ENCODE peak calls at places on chromosomes 13 and 19, in six cellular contexts. R is mesenchymal stem cell, A is neuronal stem cell, Y is H9, F is trophoblast cell, K is IMR-90. N is an unnamed sample.

GRCh38 chr19:10284641-10285278 is 2.0 kb upstream of the ICAM4 start:
- DNase-seq in R (no peak), A (no peak), Y (no peak), F (no peak), K (no peak), N (no peak)

GRCh38 chr13:24225930-24226329 is 65.4 kb downstream of the SPATA13 start:
- DNase-seq in R (no peak), A (no peak), Y (peak), F (no peak), K (no peak), N (no peak)

GRCh38 chr19:48633148-48634035 is 3.8 kb downstream of the DBP start:
- DNase-seq in R (no peak), A (no peak), Y (no peak), F (no peak), K (no peak), N (no peak)

GRCh38 chr19:11155373-11156120 is at the start of gene SPC24:
- DNase-seq in R (peak), A (peak), Y (peak), F (peak), K (peak), N (peak)

GRCh38 chr13:41311607-41312500 is 787 bp downstream of the NAA16 start:
- DNase-seq in R (peak), A (peak), Y (no peak), F (peak), K (peak), N (no peak)

GRCh38 chr13:46207828-46208227 is 3.9 kb upstream of the LRRC63 start:
- DNase-seq in R (no peak), A (no peak), Y (no peak), F (no peak), K (no peak), N (no peak)

GRCh38 chr13:48539550-48539949 is 6.7 kb upstream of the RCBTB2 start:
- DNase-seq in R (no peak), A (no peak), Y (no peak), F (no peak), K (no peak), N (no peak)

GRCh38 chr13:113060557-113061270 is 44.9 kb upstream of the F7 start:
- DNase-seq in R (no peak), A (no peak), Y (no peak), F (no peak), K (no peak), N (no peak)

GRCh38 chr13:93037780-93038179 is 188.8 kb upstream of the GPC6 start:
- DNase-seq in R (no peak), A (no peak), Y (no peak), F (no peak), K (no peak), N (no peak)

GRCh38 chr19:7953060-7953459 is 9.6 kb upstream of the TIMM44 start:
- DNase-seq in R (no peak), A (no peak), Y (no peak), F (no peak), K (peak), N (no peak)

GRCh38 chr13:23322353-23323336 is 110.9 kb downstream of the SACS start:
- DNase-seq in R (no peak), A (no peak), Y (no peak), F (no peak), K (peak), N (no peak)

GRCh38 chr19:49954933-49955332 is 6.0 kb downstream of the SIGLEC11 start:
- DNase-seq in R (no peak), A (no peak), Y (no peak), F (no peak), K (peak), N (no peak)

GRCh38 chr19:27777242-27777641 is 1435.7 kb downstream of the UQCRFS1 start:
- DNase-seq in R (no peak), A (no peak), Y (peak), F (no peak), K (no peak), N (no peak)

GRCh38 chr19:27776020-27776419 is 1436.9 kb downstream of the UQCRFS1 start:
- DNase-seq in R (peak), A (no peak), Y (peak), F (no peak), K (peak), N (peak)

GRCh38 chr19:27776524-27776923 is 1436.4 kb downstream of the UQCRFS1 start:
- DNase-seq in R (no peak), A (no peak), Y (peak), F (no peak), K (no peak), N (no peak)

GRCh38 chr19:27779953-27780352 is 1433.0 kb downstream of the UQCRFS1 start:
- DNase-seq in R (no peak), A (no peak), Y (no peak), F (no peak), K (no peak), N (no peak)

DNA sequence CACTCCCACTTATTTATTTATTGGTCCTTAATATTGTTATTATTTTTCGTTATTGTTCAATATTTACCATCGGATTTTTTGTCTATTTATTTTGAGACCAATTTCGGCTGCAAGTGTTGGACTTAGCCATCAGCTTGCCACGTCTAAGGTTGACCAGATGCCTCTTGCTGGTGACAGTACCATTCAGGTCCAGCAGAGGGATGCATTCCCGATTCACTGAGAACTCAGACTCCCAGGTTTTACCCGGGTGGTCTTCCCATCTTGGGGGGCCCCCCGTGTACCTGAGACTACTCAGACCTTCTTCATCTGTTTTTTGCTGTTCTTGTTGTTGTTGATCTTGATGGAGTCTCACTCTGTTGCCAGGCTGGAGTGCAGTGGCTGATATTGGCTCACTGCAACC is 1435.2 kb downstream of the UQCRFS1 start:
- DNase-seq in R (no peak), A (no peak), Y (peak), F (no peak), K (no peak), N (no peak)
- H3K14ac ChIP-seq in R (no peak), A (no peak), Y (no peak), F (no peak), K (no peak), N (no peak)

GRCh38 chr19:45500918-45501729 is 2.9 kb downstream of the PPM1N start:
- DNase-seq in R (no peak), A (no peak), Y (no peak), F (peak), K (no peak), N (no peak)
- H3K14ac ChIP-seq in R (no peak), A (no peak), Y (no peak), F (no peak), K (no peak), N (no peak)

DNA sequence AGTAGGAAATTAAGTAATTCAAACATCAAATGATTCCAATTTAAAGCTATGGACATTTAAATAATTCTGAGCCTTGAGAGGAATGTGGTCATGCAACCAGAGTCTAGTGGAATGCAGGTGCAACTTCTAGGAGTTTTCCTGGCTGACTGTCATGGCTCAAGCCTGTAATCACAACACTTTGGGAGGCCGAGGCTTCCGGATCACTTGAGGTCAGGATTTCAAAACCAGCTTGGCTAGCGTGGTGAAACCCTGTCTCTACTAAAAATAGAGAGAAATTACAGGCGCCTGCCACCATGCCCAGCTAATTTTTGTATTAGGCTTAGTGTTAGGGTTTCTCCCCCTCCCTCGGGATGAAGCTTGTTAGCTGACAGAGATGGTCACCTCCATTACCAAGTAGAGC is 6.4 kb downstream of the ZNF808 start:
- DNase-seq in R (no peak), A (no peak), Y (no peak), F (peak), K (no peak), N (no peak)
- H3K14ac ChIP-seq in R (no peak), A (no peak), Y (no peak), F (no peak), K (no peak), N (no peak)

DNA sequence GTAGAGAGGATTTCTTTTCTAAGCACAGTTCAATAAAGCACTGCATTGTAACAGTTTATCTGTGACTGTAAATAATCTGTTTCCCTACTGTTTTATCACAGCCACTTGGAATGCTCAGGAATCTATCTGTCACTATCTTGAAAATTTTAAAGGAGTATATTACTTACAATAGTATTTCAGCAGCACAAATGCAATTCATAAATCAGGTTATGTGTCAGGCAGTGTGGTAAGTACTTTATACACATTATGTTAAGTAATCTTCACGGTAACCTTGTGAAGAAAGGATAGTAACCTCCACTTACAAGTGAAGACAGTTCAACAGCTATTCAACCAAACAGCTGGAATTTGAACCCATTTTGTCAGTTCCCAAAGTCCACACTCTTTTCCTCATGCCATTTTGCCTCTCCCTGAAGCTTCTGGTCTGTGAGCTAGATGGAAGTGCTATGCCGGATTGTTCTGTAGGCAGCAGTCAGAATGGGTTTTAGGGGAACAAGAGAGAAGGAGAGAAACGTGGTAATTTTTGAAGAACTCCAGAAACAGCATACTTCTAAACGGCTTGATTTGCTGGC is 125.0 kb downstream of the KLF12 start:
- DNase-seq in R (peak), A (no peak), Y (no peak), F (no peak), K (no peak), N (no peak)
- H3K14ac ChIP-seq in R (no peak), A (no peak), Y (no peak), F (no peak), K (no peak), N (no peak)

GRCh38 chr19:19123386-19123785 is 14.9 kb downstream of the TMEM161A start:
- DNase-seq in R (no peak), A (no peak), Y (no peak), F (no peak), K (no peak), N (no peak)
- H3K14ac ChIP-seq in R (no peak), A (no peak), Y (no peak), F (no peak), K (no peak), N (no peak)

GRCh38 chr13:96751089-96751488 is 243.2 kb downstream of the OXGR1 start:
- DNase-seq in R (no peak), A (no peak), Y (no peak), F (no peak), K (no peak), N (no peak)
- H3K14ac ChIP-seq in R (no peak), A (no peak), Y (no peak), F (no peak), K (no peak), N (no peak)

GRCh38 chr13:51420681-51421476 is 32.0 kb downstream of the INTS6 start:
- DNase-seq in R (peak), A (no peak), Y (no peak), F (no peak), K (no peak), N (no peak)

GRCh38 chr13:51423766-51424165 is 29.1 kb downstream of the INTS6 start:
- DNase-seq in R (no peak), A (no peak), Y (no peak), F (no peak), K (no peak), N (no peak)

GRCh38 chr13:51425410-51426042 is 27.3 kb downstream of the INTS6 start:
- DNase-seq in R (peak), A (no peak), Y (no peak), F (no peak), K (peak), N (no peak)

GRCh38 chr13:51419015-51419636 is 33.7 kb downstream of the INTS6 start:
- DNase-seq in R (no peak), A (no peak), Y (no peak), F (no peak), K (no peak), N (no peak)

DNA sequence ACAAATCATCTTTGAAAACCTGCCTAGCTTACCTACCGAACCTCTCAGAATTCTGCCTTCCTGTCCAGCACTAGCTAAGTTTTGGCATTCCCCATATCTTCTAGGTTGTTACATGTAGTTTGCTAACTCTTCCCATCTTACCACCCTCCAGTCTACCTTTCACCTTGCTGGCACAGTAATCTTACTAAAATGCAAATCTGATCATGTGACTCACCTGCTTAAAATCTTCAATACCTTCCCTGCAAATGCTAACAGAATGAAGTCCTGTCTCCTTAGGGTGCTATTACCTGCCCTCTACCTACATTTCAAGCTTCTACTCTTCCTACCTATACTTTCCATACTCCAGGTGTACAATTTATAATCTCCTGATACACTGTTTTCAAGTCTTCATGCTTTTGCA is 30.4 kb downstream of the INTS6 start:
- DNase-seq in R (no peak), A (no peak), Y (no peak), F (no peak), K (no peak), N (no peak)
- H3K14ac ChIP-seq in R (no peak), A (no peak), Y (no peak), F (no peak), K (no peak), N (no peak)

N was measured in H1.